ENCODE peak calls at places on chromosomes 6 and 20, in six cellular contexts. I, U, E, D, V and O are unnamed samples.

GRCh38 chr6:63533952-63534351 is 38.3 kb upstream of the LOC128125822 start:
- DNase-seq in V (no peak), U (no peak), E (no peak), I (no peak), D (no peak), O (no peak)

GRCh38 chr20:43386878-43387277 is 70.8 kb upstream of the SRSF6 start:
- DNase-seq in I (no peak), U (no peak), E (no peak), V (no peak), D (no peak), O (no peak)

GRCh38 chr6:106163966-106164877 is 78.1 kb downstream of the PRDM1 start:
- DNase-seq in V (peak; percentile 39), D (peak; percentile 89), U (peak; percentile 42), E (peak; percentile 42), I (peak; percentile 55), O (no peak)

GRCh38 chr6:163231356-163232014 is 183.0 kb upstream of the QKI start:
- DNase-seq in U (no peak), D (no peak), E (no peak), V (no peak), I (no peak), O (no peak)

GRCh38 chr6:138492871-138493270 is 6.4 kb downstream of the NHSL1 start:
- DNase-seq in D (no peak), I (no peak), V (no peak), E (no peak), U (no peak), O (no peak)

GRCh38 chr6:143457563-143458359 is 7.2 kb downstream of the PEX3 start:
- DNase-seq in I (no peak), D (peak; percentile 35), V (no peak), U (no peak), E (no peak), O (no peak)

GRCh38 chr6:165889636-165890403 is 226.8 kb upstream of the PDE10A start:
- DNase-seq in E (no peak), V (no peak), D (peak; percentile 59), I (no peak), U (no peak), O (no peak)

GRCh38 chr6:90347411-90347841 is 50.8 kb upstream of the BACH2 start:
- DNase-seq in E (no peak), U (no peak), V (no peak), I (no peak), D (peak; percentile 21), O (no peak)

GRCh38 chr6:113696960-113697359 is 160.2 kb upstream of the MARCKS start:
- DNase-seq in V (no peak), I (no peak), U (no peak), D (peak; percentile 41), E (no peak), O (no peak)

GRCh38 chr6:105900120-105900937 is 185.8 kb upstream of the PRDM1 start:
- DNase-seq in E (no peak), V (no peak), I (no peak), D (peak; percentile 40), U (no peak), O (no peak)

GRCh38 chr6:108452725-108453195 is 108.0 kb upstream of the FOXO3 start:
- DNase-seq in U (no peak), I (no peak), E (no peak), D (peak; percentile 90), V (no peak), O (no peak)

GRCh38 chr6:169833258-169833794 is 81.9 kb downstream of the ERMARD start:
- DNase-seq in E (no peak), D (no peak), U (no peak), I (no peak), V (no peak), O (no peak)

GRCh38 chr6:135281227-135281626 is 100.1 kb downstream of the MYB start:
- DNase-seq in I (no peak), E (no peak), D (peak; percentile 28), V (no peak), U (no peak), O (no peak)